ENCODE peak calls at places on chromosomes 16 and 17, in five cellular contexts. W, E, B, Z and R are unnamed samples.

GRCh38 chr17:58184308-58184985 is 8.1 kb upstream of the EPX start:
- DNase-seq in W (peak), E (peak), B (no peak), Z (peak), R (no peak)

GRCh38 chr17:6110088-6110487 is 39.9 kb downstream of the WSCD1 start:
- DNase-seq in W (no peak), E (no peak), B (no peak), Z (no peak), R (no peak)

GRCh38 chr16:58127634-58128033 is 1.5 kb downstream of the CFAP20 start:
- DNase-seq in W (no peak), E (no peak), B (peak), Z (no peak), R (no peak)

GRCh38 chr17:79811888-79812205 is 15.0 kb upstream of the CBX8 start:
- DNase-seq in W (no peak), E (no peak), B (no peak), Z (no peak), R (no peak)

GRCh38 chr17:50817142-50817751 is 18.1 kb upstream of the WFIKKN2 start:
- DNase-seq in W (peak), E (no peak), B (peak), Z (peak), R (peak)

GRCh38 chr16:87384162-87384999 is 805 bp upstream of the FBXO31 start:
- DNase-seq in W (peak), E (no peak), B (no peak), Z (no peak), R (peak)

GRCh38 chr17:65008877-65009276 is 47.7 kb downstream of the GNA13 start:
- DNase-seq in W (no peak), E (no peak), B (peak), Z (no peak), R (peak)

GRCh38 chr17:15475620-15476354 is 8.4 kb upstream of the CDRT4 start:
- DNase-seq in W (no peak), E (no peak), B (no peak), Z (peak), R (no peak)

GRCh38 chr17:78995761-78996451 is 13.7 kb downstream of the CANT1 start:
- DNase-seq in W (peak), E (no peak), B (no peak), Z (no peak), R (no peak)

GRCh38 chr16:75491876-75492275 is 3.4 kb downstream of the CHST6 start:
- DNase-seq in W (no peak), E (no peak), B (peak), Z (peak), R (peak)

GRCh38 chr17:82013341-82013740 is 9.3 kb downstream of the CENPX start:
- DNase-seq in W (peak), E (no peak), B (no peak), Z (no peak), R (no peak)

GRCh38 chr16:66928702-66929388 is 3.5 kb upstream of the RRAD start:
- DNase-seq in W (peak), E (no peak), B (no peak), Z (peak), R (no peak)

GRCh38 chr16:87860553-87861299 is 8.6 kb downstream of the SLC7A5 start:
- DNase-seq in W (no peak), E (no peak), B (no peak), Z (peak), R (no peak)

GRCh38 chr16:647173-647902 is 1.8 kb upstream of the WDR90 start:
- DNase-seq in W (no peak), E (no peak), B (no peak), Z (no peak), R (no peak)

GRCh38 chr17:45123930-45124796 is 8.2 kb downstream of the PLCD3 start:
- DNase-seq in W (peak), E (no peak), B (no peak), Z (peak), R (no peak)

GRCh38 chr17:20952183-20952582 is 90.6 kb downstream of the USP22 start:
- DNase-seq in W (no peak), E (no peak), B (no peak), Z (no peak), R (no peak)

GRCh38 chr16:10558746-10559641 is 21.4 kb downstream of the EMP2 start:
- DNase-seq in W (peak), E (no peak), B (peak), Z (peak), R (peak)